ENCODE peak calls at places on chromosomes 7 and 10, in five cellular contexts. X, S, M, U and L are unnamed samples.

GRCh38 chr10:34528320-34528719 is 286.8 kb downstream of the PARD3 start:
- DNase-seq in X (peak), S (peak), M (no peak), U (no peak), L (no peak)

GRCh38 chr7:27156508-27156898 is at the start of gene HOXA7:
- DNase-seq in X (peak), S (no peak), M (no peak), U (peak), L (peak)

GRCh38 chr7:303425-303824 is 13.5 kb downstream of the FOXL3 start:
- DNase-seq in X (no peak), S (no peak), M (no peak), U (peak), L (no peak)

GRCh38 chr7:140901946-140902304 is 22.8 kb downstream of the BRAF start:
- DNase-seq in X (no peak), S (no peak), M (no peak), U (no peak), L (no peak)

GRCh38 chr10:19283285-19283684 is 234.7 kb downstream of the MALRD1 start:
- DNase-seq in X (no peak), S (no peak), M (no peak), U (no peak), L (no peak)

GRCh38 chr7:30887464-30887872 is 24.2 kb upstream of the AQP1 start:
- DNase-seq in X (no peak), S (no peak), M (no peak), U (no peak), L (no peak)

GRCh38 chr10:90709727-90710126 is 148.1 kb downstream of the HTR7 start:
- DNase-seq in X (no peak), S (no peak), M (no peak), U (no peak), L (no peak)

GRCh38 chr10:122998360-122998917 is 10.2 kb downstream of the IKZF5 start:
- DNase-seq in X (no peak), S (no peak), M (no peak), U (no peak), L (no peak)

GRCh38 chr10:89653410-89653828 is 8.4 kb upstream of the PANK1 start:
- DNase-seq in X (peak), S (no peak), M (no peak), U (no peak), L (no peak)

GRCh38 chr7:7934945-7935344 is 33.7 kb upstream of the GLCCI1 start:
- DNase-seq in X (no peak), S (no peak), M (no peak), U (no peak), L (no peak)

DNA sequence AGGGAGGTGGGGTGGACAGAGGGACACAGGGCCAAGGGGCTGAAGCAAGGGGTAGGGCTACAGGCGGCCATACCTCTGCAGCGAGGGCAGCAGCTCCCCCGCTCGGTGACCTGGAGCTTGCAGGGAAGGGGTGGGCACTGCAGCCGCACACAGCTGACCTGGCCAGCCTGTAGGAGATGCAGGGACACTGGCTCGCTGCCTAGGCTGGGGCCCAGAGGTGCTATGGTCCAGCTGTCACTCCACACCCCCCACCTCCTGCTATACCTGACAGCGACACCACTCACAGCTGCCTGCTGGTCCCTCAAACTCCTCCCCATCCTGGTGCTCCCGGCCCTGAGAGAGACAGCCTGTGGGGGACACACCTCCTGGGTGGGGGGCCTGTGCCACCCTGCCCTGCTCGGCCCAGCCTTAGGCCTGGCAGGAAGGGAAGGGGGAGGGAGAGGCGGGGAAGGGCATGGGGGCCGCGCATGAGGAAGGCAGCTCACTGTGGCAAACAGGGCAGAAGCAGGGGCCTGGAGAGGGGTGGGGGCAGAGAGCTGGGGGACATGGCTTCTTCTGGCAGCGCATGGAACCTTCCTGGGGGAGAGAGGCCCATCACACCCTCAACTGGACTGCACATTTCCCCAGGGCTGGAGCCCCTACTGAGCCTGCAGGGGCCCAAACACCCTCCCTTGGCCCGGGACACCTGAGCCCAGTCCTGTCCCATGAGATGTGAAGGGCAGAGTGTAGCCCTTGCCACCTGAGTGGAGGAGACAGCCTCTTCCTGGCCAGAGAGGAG is 23.9 kb downstream of the ATP6V1F start:
- DNase-seq in X (no peak), S (no peak), M (no peak), U (peak), L (no peak)
- TF ChIP-seq CTCF in X (no peak), S (no peak), M (no peak), U (no peak), L (no peak)

GRCh38 chr10:46294641-46295230 is 7.9 kb downstream of the ANTXRL start:
- DNase-seq in X (no peak), S (no peak), M (no peak), U (peak), L (no peak)
- TF ChIP-seq CTCF in X (no peak), S (no peak), M (no peak), U (no peak), L (no peak)

GRCh38 chr7:132115758-132116157 is 460.5 kb downstream of the PLXNA4 start:
- DNase-seq in X (no peak), S (no peak), M (no peak), U (no peak), L (no peak)

GRCh38 chr7:132112111-132112510 is 464.2 kb downstream of the PLXNA4 start:
- DNase-seq in X (no peak), S (no peak), M (no peak), U (no peak), L (no peak)

GRCh38 chr7:132115028-132115427 is 461.2 kb downstream of the PLXNA4 start:
- DNase-seq in X (no peak), S (no peak), M (no peak), U (no peak), L (no peak)

GRCh38 chr7:132112632-132113031 is 463.6 kb downstream of the PLXNA4 start:
- DNase-seq in X (no peak), S (no peak), M (no peak), U (no peak), L (no peak)

GRCh38 chr7:132113536-132114409 is 462.5 kb downstream of the PLXNA4 start:
- DNase-seq in X (no peak), S (no peak), M (no peak), U (no peak), L (no peak)
- TF ChIP-seq CTCF in X (no peak), S (no peak), M (no peak), U (no peak), L (no peak)

GRCh38 chr7:154914580-154915380 is 88.1 kb downstream of the PAXIP1 start:
- DNase-seq in X (no peak), S (no peak), M (no peak), U (peak), L (no peak)
- TF ChIP-seq CTCF in X (no peak), S (peak), M (no peak), U (no peak), L (peak)